ENCODE peak calls at places on chromosome 11, in eight cellular contexts. One of them, this sample, is unnamed.

GRCh38 chr11:100980156-100980555 is 149.5 kb downstream of the PGR start:
- DNase-seq in HCT116: no peak
- DNase-seq in tibial nerve: no peak
- DNase-seq in Peyer's patch: no peak
- DNase-seq in transverse colon: no peak
- DNase-seq in right lobe of liver: no peak
- DNase-seq in body of pancreas: no peak
- DNase-seq in prostate gland: no peak
- DNase-seq in this sample: no peak

GRCh38 chr11:44632466-44633123 is 67.1 kb downstream of the CD82 start:
- DNase-seq in HCT116: peak; percentile 45
- DNase-seq in tibial nerve: no peak
- DNase-seq in Peyer's patch: peak; percentile 61
- DNase-seq in transverse colon: peak; percentile 29
- DNase-seq in right lobe of liver: peak; percentile 60
- DNase-seq in body of pancreas: peak; percentile 18
- DNase-seq in prostate gland: peak; percentile 7
- DNase-seq in this sample: peak; percentile 44

GRCh38 chr11:126304457-126305072 is 705 bp downstream of the DCPS start:
- DNase-seq in HCT116: no peak
- DNase-seq in tibial nerve: no peak
- DNase-seq in Peyer's patch: no peak
- DNase-seq in transverse colon: no peak
- DNase-seq in right lobe of liver: no peak
- DNase-seq in body of pancreas: no peak
- DNase-seq in prostate gland: no peak
- DNase-seq in this sample: no peak

GRCh38 chr11:92276773-92277172 is 52.2 kb downstream of the FAT3 start:
- DNase-seq in HCT116: no peak
- DNase-seq in tibial nerve: no peak
- DNase-seq in Peyer's patch: no peak
- DNase-seq in transverse colon: no peak
- DNase-seq in right lobe of liver: no peak
- DNase-seq in body of pancreas: no peak
- DNase-seq in prostate gland: no peak
- DNase-seq in this sample: no peak

GRCh38 chr11:86386791-86387190 is 12.1 kb downstream of the CCDC81 start:
- DNase-seq in HCT116: no peak
- DNase-seq in tibial nerve: no peak
- DNase-seq in Peyer's patch: no peak
- DNase-seq in transverse colon: no peak
- DNase-seq in right lobe of liver: no peak
- DNase-seq in body of pancreas: no peak
- DNase-seq in prostate gland: no peak
- DNase-seq in this sample: no peak

GRCh38 chr11:27464155-27464759 is 8.3 kb downstream of the LGR4 start:
- DNase-seq in HCT116: no peak
- DNase-seq in tibial nerve: no peak
- DNase-seq in Peyer's patch: no peak
- DNase-seq in transverse colon: no peak
- DNase-seq in right lobe of liver: no peak
- DNase-seq in body of pancreas: peak; percentile 42
- DNase-seq in prostate gland: no peak
- DNase-seq in this sample: no peak

GRCh38 chr11:108135845-108136599 is 14.7 kb downstream of the ACAT1 start:
- DNase-seq in HCT116: no peak
- DNase-seq in tibial nerve: no peak
- DNase-seq in Peyer's patch: no peak
- DNase-seq in transverse colon: no peak
- DNase-seq in right lobe of liver: no peak
- DNase-seq in body of pancreas: no peak
- DNase-seq in prostate gland: no peak
- DNase-seq in this sample: no peak

GRCh38 chr11:19698493-19699292 is 13.9 kb upstream of the NAV2 start:
- DNase-seq in HCT116: no peak
- DNase-seq in tibial nerve: no peak
- DNase-seq in Peyer's patch: no peak
- DNase-seq in transverse colon: no peak
- DNase-seq in right lobe of liver: peak; percentile 92
- DNase-seq in body of pancreas: no peak
- DNase-seq in prostate gland: no peak
- DNase-seq in this sample: no peak

GRCh38 chr11:128195057-128195751 is 392.2 kb downstream of the ETS1 start:
- DNase-seq in HCT116: no peak
- DNase-seq in tibial nerve: no peak
- DNase-seq in Peyer's patch: peak; percentile 77
- DNase-seq in transverse colon: no peak
- DNase-seq in right lobe of liver: no peak
- DNase-seq in body of pancreas: no peak
- DNase-seq in prostate gland: no peak
- DNase-seq in this sample: no peak

GRCh38 chr11:1025410-1026162 is 10.9 kb downstream of the MUC6 start:
- DNase-seq in HCT116: no peak
- DNase-seq in tibial nerve: no peak
- DNase-seq in Peyer's patch: no peak
- DNase-seq in transverse colon: no peak
- DNase-seq in right lobe of liver: no peak
- DNase-seq in body of pancreas: no peak
- DNase-seq in prostate gland: no peak
- DNase-seq in this sample: no peak

GRCh38 chr11:86755196-86755595 is 45.1 kb upstream of the PRSS23 start:
- DNase-seq in HCT116: no peak
- DNase-seq in tibial nerve: no peak
- DNase-seq in Peyer's patch: no peak
- DNase-seq in transverse colon: no peak
- DNase-seq in right lobe of liver: no peak
- DNase-seq in body of pancreas: no peak
- DNase-seq in prostate gland: no peak
- DNase-seq in this sample: no peak

GRCh38 chr11:2535673-2536439 is 91.0 kb downstream of the KCNQ1 start:
- DNase-seq in HCT116: no peak
- DNase-seq in tibial nerve: no peak
- DNase-seq in Peyer's patch: peak; percentile 40
- DNase-seq in transverse colon: peak; percentile 6
- DNase-seq in right lobe of liver: peak; percentile 48
- DNase-seq in body of pancreas: no peak
- DNase-seq in prostate gland: no peak
- DNase-seq in this sample: peak; percentile 11

GRCh38 chr11:82315093-82315492 is 418.6 kb downstream of the FAM181B start:
- DNase-seq in HCT116: no peak
- DNase-seq in tibial nerve: no peak
- DNase-seq in Peyer's patch: no peak
- DNase-seq in transverse colon: peak; percentile 11
- DNase-seq in right lobe of liver: no peak
- DNase-seq in body of pancreas: peak; percentile 35
- DNase-seq in prostate gland: no peak
- DNase-seq in this sample: peak; percentile 25

GRCh38 chr11:123628936-123629683 is 25.3 kb downstream of the SCN3B start:
- DNase-seq in HCT116: no peak
- DNase-seq in tibial nerve: no peak
- DNase-seq in Peyer's patch: no peak
- DNase-seq in transverse colon: peak; percentile 13
- DNase-seq in right lobe of liver: peak; percentile 55
- DNase-seq in body of pancreas: peak; percentile 39
- DNase-seq in prostate gland: no peak
- DNase-seq in this sample: peak; percentile 98

GRCh38 chr11:116030697-116031331 is 526.6 kb upstream of the CADM1 start:
- DNase-seq in HCT116: no peak
- DNase-seq in tibial nerve: no peak
- DNase-seq in Peyer's patch: no peak
- DNase-seq in transverse colon: no peak
- DNase-seq in right lobe of liver: no peak
- DNase-seq in body of pancreas: no peak
- DNase-seq in prostate gland: no peak
- DNase-seq in this sample: no peak

GRCh38 chr11:119093951-119094815 is 7.5 kb downstream of the DPAGT1 start:
- DNase-seq in HCT116: no peak
- DNase-seq in tibial nerve: peak; percentile 31
- DNase-seq in Peyer's patch: peak; percentile 64
- DNase-seq in transverse colon: peak; percentile 48
- DNase-seq in right lobe of liver: no peak
- DNase-seq in body of pancreas: peak; percentile 34
- DNase-seq in prostate gland: peak; percentile 14
- DNase-seq in this sample: peak; percentile 73

GRCh38 chr11:83125577-83125976 is 31.4 kb upstream of the PCF11 start:
- DNase-seq in HCT116: no peak
- DNase-seq in tibial nerve: no peak
- DNase-seq in Peyer's patch: no peak
- DNase-seq in transverse colon: no peak
- DNase-seq in right lobe of liver: no peak
- DNase-seq in body of pancreas: no peak
- DNase-seq in prostate gland: no peak
- DNase-seq in this sample: no peak

GRCh38 chr11:78654071-78654470 is 79.4 kb upstream of the NARS2 start:
- DNase-seq in HCT116: no peak
- DNase-seq in tibial nerve: no peak
- DNase-seq in Peyer's patch: no peak
- DNase-seq in transverse colon: no peak
- DNase-seq in right lobe of liver: no peak
- DNase-seq in body of pancreas: no peak
- DNase-seq in prostate gland: no peak
- DNase-seq in this sample: no peak

GRCh38 chr11:64745523-64746328 is 1.8 kb upstream of the RASGRP2 start:
- DNase-seq in HCT116: no peak
- DNase-seq in tibial nerve: peak; percentile 59
- DNase-seq in Peyer's patch: peak; percentile 91
- DNase-seq in transverse colon: peak; percentile 77
- DNase-seq in right lobe of liver: peak; percentile 86
- DNase-seq in body of pancreas: no peak
- DNase-seq in prostate gland: peak; percentile 36
- DNase-seq in this sample: peak; percentile 71

GRCh38 chr11:133904818-133905515 is 51.8 kb downstream of the IGSF9B start:
- DNase-seq in HCT116: no peak
- DNase-seq in tibial nerve: no peak
- DNase-seq in Peyer's patch: peak; percentile 10
- DNase-seq in transverse colon: no peak
- DNase-seq in right lobe of liver: peak; percentile 11
- DNase-seq in body of pancreas: no peak
- DNase-seq in prostate gland: no peak
- DNase-seq in this sample: no peak

GRCh38 chr11:128235446-128235845 is 351.9 kb downstream of the ETS1 start:
- DNase-seq in HCT116: no peak
- DNase-seq in tibial nerve: no peak
- DNase-seq in Peyer's patch: no peak
- DNase-seq in transverse colon: no peak
- DNase-seq in right lobe of liver: no peak
- DNase-seq in body of pancreas: no peak
- DNase-seq in prostate gland: no peak
- DNase-seq in this sample: no peak

GRCh38 chr11:59368238-59369022 is 9.7 kb downstream of the OR5AN1 start:
- DNase-seq in HCT116: no peak
- DNase-seq in tibial nerve: no peak
- DNase-seq in Peyer's patch: no peak
- DNase-seq in transverse colon: no peak
- DNase-seq in right lobe of liver: no peak
- DNase-seq in body of pancreas: no peak
- DNase-seq in prostate gland: no peak
- DNase-seq in this sample: no peak

GRCh38 chr11:72237112-72237931 is 6.7 kb downstream of the PHOX2A start:
- DNase-seq in HCT116: no peak
- DNase-seq in tibial nerve: no peak
- DNase-seq in Peyer's patch: no peak
- DNase-seq in transverse colon: no peak
- DNase-seq in right lobe of liver: peak; percentile 53
- DNase-seq in body of pancreas: no peak
- DNase-seq in prostate gland: no peak
- DNase-seq in this sample: no peak

GRCh38 chr11:88886796-88887195 is 179.0 kb downstream of the GRM5 start:
- DNase-seq in HCT116: peak; percentile 55
- DNase-seq in tibial nerve: no peak
- DNase-seq in Peyer's patch: peak; percentile 47
- DNase-seq in transverse colon: peak; percentile 11
- DNase-seq in right lobe of liver: no peak
- DNase-seq in body of pancreas: no peak
- DNase-seq in prostate gland: no peak
- DNase-seq in this sample: no peak
- TF ChIP-seq CTCF in HCT116: peak; percentile 59
- TF ChIP-seq CTCF in tibial nerve: no peak
- TF ChIP-seq CTCF in Peyer's patch: no peak
- TF ChIP-seq CTCF in transverse colon: peak; percentile 26
- TF ChIP-seq CTCF in right lobe of liver: peak; percentile 47
- TF ChIP-seq CTCF in body of pancreas: no peak
- TF ChIP-seq CTCF in prostate gland: no peak
- TF ChIP-seq CTCF in this sample: no peak

GRCh38 chr11:17145972-17146371 is 61.8 kb downstream of the PIK3C2A start:
- DNase-seq in HCT116: no peak
- DNase-seq in tibial nerve: no peak
- DNase-seq in Peyer's patch: no peak
- DNase-seq in transverse colon: no peak
- DNase-seq in right lobe of liver: no peak
- DNase-seq in body of pancreas: no peak
- DNase-seq in prostate gland: no peak
- DNase-seq in this sample: no peak
- TF ChIP-seq POLR2A in HCT116: no peak
- TF ChIP-seq POLR2A in tibial nerve: no peak
- TF ChIP-seq POLR2A in Peyer's patch: no peak
- TF ChIP-seq POLR2A in transverse colon: no peak
- TF ChIP-seq POLR2A in right lobe of liver: no peak
- TF ChIP-seq POLR2A in body of pancreas: no peak
- TF ChIP-seq POLR2A in prostate gland: no peak
- TF ChIP-seq POLR2A in this sample: no peak

GRCh38 chr11:112518371-112518770 is 257.7 kb upstream of the PLET1 start:
- DNase-seq in HCT116: no peak
- DNase-seq in tibial nerve: no peak
- DNase-seq in Peyer's patch: no peak
- DNase-seq in transverse colon: no peak
- DNase-seq in right lobe of liver: no peak
- DNase-seq in body of pancreas: no peak
- DNase-seq in prostate gland: no peak
- DNase-seq in this sample: no peak
- TF ChIP-seq CTCF in HCT116: no peak
- TF ChIP-seq CTCF in tibial nerve: no peak
- TF ChIP-seq CTCF in Peyer's patch: no peak
- TF ChIP-seq CTCF in transverse colon: no peak
- TF ChIP-seq CTCF in right lobe of liver: no peak
- TF ChIP-seq CTCF in body of pancreas: no peak
- TF ChIP-seq CTCF in prostate gland: no peak
- TF ChIP-seq CTCF in this sample: no peak

GRCh38 chr11:57646756-57647303 is 2.9 kb downstream of the YPEL4 start:
- DNase-seq in HCT116: no peak
- DNase-seq in tibial nerve: no peak
- DNase-seq in Peyer's patch: no peak
- DNase-seq in transverse colon: no peak
- DNase-seq in right lobe of liver: no peak
- DNase-seq in body of pancreas: no peak
- DNase-seq in prostate gland: no peak
- DNase-seq in this sample: no peak

GRCh38 chr11:57647368-57647767 is 2.3 kb downstream of the YPEL4 start:
- DNase-seq in HCT116: no peak
- DNase-seq in tibial nerve: no peak
- DNase-seq in Peyer's patch: no peak
- DNase-seq in transverse colon: no peak
- DNase-seq in right lobe of liver: no peak
- DNase-seq in body of pancreas: no peak
- DNase-seq in prostate gland: no peak
- DNase-seq in this sample: no peak

GRCh38 chr11:57648791-57649735 is 649 bp downstream of the YPEL4 start:
- DNase-seq in HCT116: no peak
- DNase-seq in tibial nerve: no peak
- DNase-seq in Peyer's patch: no peak
- DNase-seq in transverse colon: no peak
- DNase-seq in right lobe of liver: no peak
- DNase-seq in body of pancreas: no peak
- DNase-seq in prostate gland: no peak
- DNase-seq in this sample: no peak

GRCh38 chr11:57649826-57650738 is at the start of gene YPEL4:
- DNase-seq in HCT116: no peak
- DNase-seq in tibial nerve: no peak
- DNase-seq in Peyer's patch: peak; percentile 79
- DNase-seq in transverse colon: peak; percentile 57
- DNase-seq in right lobe of liver: no peak
- DNase-seq in body of pancreas: no peak
- DNase-seq in prostate gland: no peak
- DNase-seq in this sample: peak; percentile 51

GRCh38 chr11:57647960-57648776 is 1.5 kb downstream of the YPEL4 start:
- DNase-seq in HCT116: no peak
- DNase-seq in tibial nerve: no peak
- DNase-seq in Peyer's patch: no peak
- DNase-seq in transverse colon: no peak
- DNase-seq in right lobe of liver: no peak
- DNase-seq in body of pancreas: no peak
- DNase-seq in prostate gland: no peak
- DNase-seq in this sample: no peak
- TF ChIP-seq POLR2A in HCT116: no peak
- TF ChIP-seq POLR2A in tibial nerve: no peak
- TF ChIP-seq POLR2A in Peyer's patch: no peak
- TF ChIP-seq POLR2A in transverse colon: no peak
- TF ChIP-seq POLR2A in right lobe of liver: no peak
- TF ChIP-seq POLR2A in body of pancreas: no peak
- TF ChIP-seq POLR2A in prostate gland: no peak
- TF ChIP-seq POLR2A in this sample: no peak